ENCODE peak calls at places on chromosomes 5 and 9, in four cellular contexts. I, J, W and K are unnamed samples.
A peak's percentile ranks its signal among the peaks of the same experiment; 100 is the strongest.

GRCh38 chr5:151155149-151155776 is 2.3 kb downstream of the ANXA6 start:
- DNase-seq in I (peak; percentile 43), W (no peak), J (no peak), K (peak; percentile 43)

GRCh38 chr9:133492061-133493021 is 13.4 kb upstream of the SLC2A6 start:
- DNase-seq in W (peak; percentile 72), J (peak; percentile 72), I (peak; percentile 29), K (no peak)

GRCh38 chr9:130128251-130128650 is 44.0 kb upstream of the NCS1 start:
- DNase-seq in J (no peak), W (no peak), I (no peak), K (no peak)

GRCh38 chr9:138073408-138073807 is 195.8 kb downstream of the CACNA1B start:
- DNase-seq in W (no peak), J (no peak), I (no peak), K (peak; percentile 37)

GRCh38 chr5:137649228-137649890 is 86.5 kb downstream of the KLHL3 start:
- DNase-seq in I (peak; percentile 71), W (peak; percentile 55), J (no peak), K (no peak)

GRCh38 chr9:71498691-71499090 is 269.6 kb downstream of the CEMIP2 start:
- DNase-seq in J (no peak), W (no peak), I (no peak), K (no peak)

GRCh38 chr9:127715443-127716337 is at the start of the genes PTRH1 and TTC16:
- DNase-seq in J (peak; percentile 99), I (peak; percentile 99), W (peak; percentile 99), K (peak; percentile 94)

GRCh38 chr9:129135476-129135875 is 24.3 kb downstream of the PTPA start:
- DNase-seq in I (no peak), W (no peak), J (no peak), K (no peak)

GRCh38 chr9:14251146-14252071 is 62.5 kb downstream of the NFIB start:
- DNase-seq in I (peak; percentile 79), J (peak; percentile 92), W (peak; percentile 93), K (no peak)

GRCh38 chr5:13831236-13831810 is 113.2 kb downstream of the DNAH5 start:
- DNase-seq in J (no peak), I (peak; percentile 37), W (no peak), K (no peak)

GRCh38 chr5:136015966-136016365 is 12.8 kb upstream of the TGFBI start:
- DNase-seq in I (no peak), W (no peak), J (no peak), K (no peak)

GRCh38 chr9:71748280-71748743 is 20.0 kb downstream of the CEMIP2 start:
- DNase-seq in I (peak; percentile 89), W (no peak), J (no peak), K (no peak)

GRCh38 chr5:94906750-94907149 is 288.3 kb downstream of the SLF1 start:
- DNase-seq in J (no peak), I (peak; percentile 20), W (no peak), K (no peak)

GRCh38 chr5:150500328-150500841 is 7.5 kb upstream of the NDST1 start:
- DNase-seq in J (peak; percentile 87), I (no peak), W (peak; percentile 79), K (no peak)

GRCh38 chr9:129402341-129402739 is 218.6 kb downstream of the C9orf50 start:
- DNase-seq in J (peak; percentile 45), W (peak; percentile 71), I (no peak), K (no peak)

GRCh38 chr9:129352157-129352870 is 174.3 kb upstream of the IER5L start:
- DNase-seq in W (peak; percentile 78), I (no peak), J (no peak), K (no peak)

GRCh38 chr5:8839361-8840055 is 706.4 kb downstream of the SEMA5A start:
- DNase-seq in W (no peak), J (no peak), I (no peak), K (no peak)

GRCh38 chr5:33513786-33514185 is 73.0 kb downstream of the TARS1 start:
- DNase-seq in J (no peak), I (peak; percentile 67), W (no peak), K (no peak)

GRCh38 chr5:80481019-80481893 is 6.6 kb upstream of the FAM151B start:
- DNase-seq in I (peak; percentile 78), W (no peak), J (no peak), K (peak; percentile 44)

GRCh38 chr5:128537306-128537998 is 593 bp downstream of the FBN2 start:
- DNase-seq in W (peak; percentile 54), J (peak; percentile 49), I (peak; percentile 79), K (peak; percentile 64)

GRCh38 chr9:121196389-121196788 is 5.3 kb downstream of the RAB14 start:
- DNase-seq in W (no peak), I (no peak), J (no peak), K (no peak)

GRCh38 chr9:121199921-121200320 is 1.7 kb downstream of the RAB14 start:
- DNase-seq in W (no peak), J (no peak), I (peak; percentile 40), K (no peak)

GRCh38 chr9:121200346-121200745 is 1.3 kb downstream of the RAB14 start:
- DNase-seq in J (no peak), W (no peak), I (peak; percentile 26), K (no peak)

GRCh38 chr9:121197135-121197534 is 4.5 kb downstream of the RAB14 start:
- DNase-seq in J (no peak), I (peak; percentile 33), W (no peak), K (no peak)

GRCh38 chr9:121198512-121199042 is 3.1 kb downstream of the RAB14 start:
- DNase-seq in I (peak; percentile 26), W (no peak), J (no peak), K (no peak)
- H3K4me1 ChIP-seq in I (peaks cover 63% of the 10 kb centered on the region), W (peaks cover 8% of the 10 kb centered on the region), J (peaks cover 62% of the 10 kb centered on the region), K (peaks cover 19% of the 10 kb centered on the region)

DNA sequence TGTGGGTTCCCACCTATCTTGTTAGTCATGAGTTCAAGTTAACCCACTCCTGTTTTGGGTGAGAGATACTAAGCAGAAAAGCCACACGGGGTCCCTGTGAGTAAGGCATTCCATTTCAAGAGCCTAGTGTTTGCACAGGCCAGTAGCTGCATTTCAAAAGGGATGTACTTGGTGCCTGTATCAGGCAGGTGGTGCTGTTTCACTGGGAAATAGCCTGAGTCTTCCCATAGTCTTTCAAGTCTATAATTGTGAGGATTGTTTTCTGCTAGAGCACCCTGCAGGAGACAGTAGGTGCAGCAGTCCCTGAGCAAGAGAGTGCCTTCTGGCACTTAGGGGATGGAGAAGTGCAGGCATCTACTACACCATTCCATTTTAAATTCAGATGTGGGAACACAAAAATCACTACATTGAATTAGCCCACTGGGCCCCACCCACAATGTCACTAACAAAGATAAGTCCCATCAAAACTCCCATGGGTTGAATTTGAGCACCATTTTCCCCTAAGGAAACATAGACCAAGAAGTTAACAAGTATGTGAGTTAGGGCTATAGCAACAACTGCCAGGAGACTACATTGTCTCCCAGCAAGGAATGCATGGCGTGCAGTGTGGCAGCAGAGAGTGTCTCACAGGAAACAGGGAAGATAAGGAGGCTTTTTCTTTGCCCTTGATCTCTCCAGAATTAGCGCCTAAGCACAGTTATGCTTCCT is 263.2 kb downstream of the COX7C start:
- DNase-seq in J (no peak), W (peak; percentile 44), I (peak; percentile 88), K (peak; percentile 71)
- H3K4me1 ChIP-seq in J (no peaks in the 10 kb centered on the region), W (peaks cover 3% of the 10 kb centered on the region), I (no peaks in the 10 kb centered on the region), K (peaks cover 3% of the 10 kb centered on the region)

DNA sequence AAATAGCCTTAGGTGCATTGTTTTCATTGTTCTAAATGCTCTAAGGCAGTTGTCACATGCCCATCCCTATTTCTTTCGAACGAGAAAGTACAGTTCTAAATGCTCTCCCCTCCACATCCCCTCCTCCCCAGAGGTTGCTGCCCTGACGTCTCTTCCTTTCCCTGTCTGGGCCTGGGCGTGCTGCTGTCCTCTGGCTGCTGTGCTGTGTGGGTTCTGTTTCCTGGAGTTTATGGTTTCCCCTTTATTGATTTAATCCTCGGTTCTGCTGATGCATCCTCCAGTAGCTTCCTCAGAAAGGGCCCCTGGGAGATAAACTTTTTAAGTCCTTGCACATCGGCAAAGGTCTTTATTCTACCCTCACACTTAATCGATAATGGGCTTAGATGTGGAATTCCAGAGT is 48.8 kb downstream of the MVB12B start:
- DNase-seq in J (no peak), I (peak; percentile 76), W (peak; percentile 72), K (peak; percentile 28)
- H3K4me1 ChIP-seq in J (peaks cover 50% of the 10 kb centered on the region), I (peaks cover 36% of the 10 kb centered on the region), W (peaks cover 6% of the 10 kb centered on the region), K (peaks cover 77% of the 10 kb centered on the region)

GRCh38 chr5:142814122-142814521 is 43.9 kb downstream of the ARHGAP26 start:
- DNase-seq in I (no peak), W (no peak), J (no peak), K (no peak)
- H3K4me1 ChIP-seq in I (peaks cover 25% of the 10 kb centered on the region), W (peaks cover 57% of the 10 kb centered on the region), J (peaks cover 75% of the 10 kb centered on the region), K (peaks cover 44% of the 10 kb centered on the region)

GRCh38 chr5:145942749-145943148 is 6.4 kb downstream of the SH3RF2 start:
- DNase-seq in I (no peak), J (no peak), W (no peak), K (no peak)
- H3K4me1 ChIP-seq in I (peaks cover 16% of the 10 kb centered on the region), J (peaks cover 32% of the 10 kb centered on the region), W (peaks cover 8% of the 10 kb centered on the region), K (peaks cover 87% of the 10 kb centered on the region)

GRCh38 chr5:172433513-172433912 is 20.8 kb downstream of the SH3PXD2B start:
- DNase-seq in I (no peak), W (no peak), J (peak; percentile 28), K (no peak)
- H3K4me1 ChIP-seq in I (peaks cover 30% of the 10 kb centered on the region), W (peaks cover 17% of the 10 kb centered on the region), J (peaks cover 7% of the 10 kb centered on the region), K (peaks cover 10% of the 10 kb centered on the region)

DNA sequence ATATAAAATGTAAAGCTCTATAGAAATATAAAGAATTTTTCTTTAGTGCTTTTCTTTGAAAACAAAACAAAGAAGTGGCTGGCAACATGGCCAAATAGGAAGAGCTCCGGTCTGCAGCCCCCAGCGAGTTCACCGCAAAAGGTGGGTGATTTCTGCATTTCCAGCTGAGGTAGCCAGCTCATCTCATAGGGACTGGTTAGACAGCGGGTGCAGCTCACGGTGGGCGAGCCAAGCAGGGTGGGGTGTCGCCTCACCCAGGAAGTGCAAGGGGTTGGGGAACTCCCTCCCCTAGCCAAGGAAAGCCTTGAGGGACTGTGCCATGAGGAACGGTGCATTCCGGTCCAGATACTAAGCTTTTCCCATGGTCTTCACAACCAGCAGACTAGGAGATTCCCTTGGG is 21.0 kb upstream of the TIMD4 start:
- DNase-seq in J (no peak), W (no peak), I (no peak), K (no peak)
- H3K4me1 ChIP-seq in J (no peaks in the 10 kb centered on the region), W (no peaks in the 10 kb centered on the region), I (no peaks in the 10 kb centered on the region), K (no peaks in the 10 kb centered on the region)

DNA sequence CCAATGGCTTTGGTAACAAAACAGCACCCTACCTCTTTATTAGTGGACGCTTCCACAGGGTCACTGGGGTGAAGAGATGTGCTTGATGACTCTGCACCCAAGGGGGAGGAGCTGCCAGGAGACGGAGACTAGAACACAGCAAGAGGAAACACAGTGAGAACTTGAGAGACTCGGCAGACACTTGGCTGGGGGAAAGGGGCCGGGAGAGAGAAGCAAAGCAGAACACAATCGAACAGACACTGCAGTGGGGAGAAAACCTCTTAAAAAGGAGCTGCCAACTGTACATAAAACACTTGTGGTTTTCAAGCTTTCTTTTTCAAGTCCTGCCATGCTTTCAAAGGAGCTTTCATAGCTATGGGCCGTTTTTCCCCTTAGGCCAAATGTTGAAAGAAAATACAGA is 151.0 kb downstream of the ENTREP1 start:
- DNase-seq in I (no peak), J (no peak), W (no peak), K (no peak)
- H3K4me1 ChIP-seq in I (no peaks in the 10 kb centered on the region), J (no peaks in the 10 kb centered on the region), W (no peaks in the 10 kb centered on the region), K (no peaks in the 10 kb centered on the region)

GRCh38 chr5:180688326-180689070 is 39.1 kb upstream of the FLT4 start:
- DNase-seq in W (no peak), J (no peak), I (no peak), K (no peak)
- H3K4me1 ChIP-seq in W (no peaks in the 10 kb centered on the region), J (no peaks in the 10 kb centered on the region), I (no peaks in the 10 kb centered on the region), K (no peaks in the 10 kb centered on the region)

DNA sequence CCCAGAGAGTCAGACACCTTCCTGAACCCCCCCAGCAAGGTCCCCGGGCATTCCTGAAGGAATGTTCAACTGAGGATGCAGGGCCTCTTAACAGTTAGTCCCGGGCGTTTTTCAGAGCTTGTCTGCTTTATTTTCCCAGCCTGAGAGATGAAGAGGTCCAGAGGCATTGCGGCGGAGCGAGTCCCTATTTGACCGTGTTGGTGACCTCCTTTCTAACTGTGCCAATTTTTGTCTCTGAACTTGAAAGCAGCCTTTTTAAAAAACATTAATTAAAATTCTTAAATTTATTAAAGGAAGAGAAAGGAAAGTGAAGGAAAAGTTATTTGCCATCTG is 433 bp upstream of the PTAR1 start:
- DNase-seq in W (no peak), J (no peak), I (no peak), K (no peak)
- H3K4me1 ChIP-seq in W (peaks cover 3% of the 10 kb centered on the region), J (peaks cover 29% of the 10 kb centered on the region), I (peaks cover 27% of the 10 kb centered on the region), K (peaks cover 8% of the 10 kb centered on the region)